ENCODE peak calls at places on chromosome X, in eight cellular contexts. One of them, this sample, is unnamed.

GRCh38 chrX:41457618-41458192 is 10.6 kb downstream of the NYX start:
- DNase-seq in WERI-Rb-1: peak
- DNase-seq in testis: no peak
- DNase-seq in right cardiac atrium: no peak
- DNase-seq in naive thymus-derived CD4-positive, alpha-beta T cell: no peak
- DNase-seq in AG04450: no peak
- DNase-seq in spleen: no peak
- DNase-seq in tibial artery: no peak
- DNase-seq in this sample: no peak

GRCh38 chrX:40132751-40133150 is 35.0 kb upstream of the BCOR start:
- DNase-seq in WERI-Rb-1: no peak
- DNase-seq in testis: peak
- DNase-seq in right cardiac atrium: peak
- DNase-seq in naive thymus-derived CD4-positive, alpha-beta T cell: no peak
- DNase-seq in AG04450: no peak
- DNase-seq in spleen: no peak
- DNase-seq in tibial artery: peak
- DNase-seq in this sample: no peak

GRCh38 chrX:107448625-107449468 is 605 bp upstream of the FRMPD3 start:
- DNase-seq in WERI-Rb-1: peak
- DNase-seq in testis: no peak
- DNase-seq in right cardiac atrium: peak
- DNase-seq in naive thymus-derived CD4-positive, alpha-beta T cell: no peak
- DNase-seq in AG04450: no peak
- DNase-seq in spleen: no peak
- DNase-seq in tibial artery: no peak
- DNase-seq in this sample: no peak

GRCh38 chrX:83008415-83008814 is 499.7 kb upstream of the POU3F4 start:
- DNase-seq in WERI-Rb-1: no peak
- DNase-seq in testis: no peak
- DNase-seq in right cardiac atrium: no peak
- DNase-seq in naive thymus-derived CD4-positive, alpha-beta T cell: no peak
- DNase-seq in AG04450: no peak
- DNase-seq in spleen: no peak
- DNase-seq in tibial artery: no peak
- DNase-seq in this sample: no peak

GRCh38 chrX:149286940-149287349 is 218.2 kb downstream of the IDS start:
- DNase-seq in WERI-Rb-1: peak
- DNase-seq in testis: peak
- DNase-seq in right cardiac atrium: peak
- DNase-seq in naive thymus-derived CD4-positive, alpha-beta T cell: peak
- DNase-seq in AG04450: peak
- DNase-seq in spleen: no peak
- DNase-seq in tibial artery: no peak
- DNase-seq in this sample: no peak

GRCh38 chrX:42020225-42020624 is 96.9 kb upstream of the CASK start:
- DNase-seq in WERI-Rb-1: no peak
- DNase-seq in testis: no peak
- DNase-seq in right cardiac atrium: no peak
- DNase-seq in naive thymus-derived CD4-positive, alpha-beta T cell: no peak
- DNase-seq in AG04450: no peak
- DNase-seq in spleen: no peak
- DNase-seq in tibial artery: no peak
- DNase-seq in this sample: no peak

GRCh38 chrX:19852014-19853005 is 35.1 kb downstream of the SH3KBP1 start:
- DNase-seq in WERI-Rb-1: no peak
- DNase-seq in testis: no peak
- DNase-seq in right cardiac atrium: no peak
- DNase-seq in naive thymus-derived CD4-positive, alpha-beta T cell: no peak
- DNase-seq in AG04450: peak
- DNase-seq in spleen: no peak
- DNase-seq in tibial artery: no peak
- DNase-seq in this sample: no peak

GRCh38 chrX:31487946-31488345 is 416.1 kb upstream of the FTHL17 start:
- DNase-seq in WERI-Rb-1: no peak
- DNase-seq in testis: no peak
- DNase-seq in right cardiac atrium: no peak
- DNase-seq in naive thymus-derived CD4-positive, alpha-beta T cell: no peak
- DNase-seq in AG04450: no peak
- DNase-seq in spleen: no peak
- DNase-seq in tibial artery: no peak
- DNase-seq in this sample: no peak

GRCh38 chrX:39445336-39445735 is 644.1 kb downstream of the MID1IP1 start:
- DNase-seq in WERI-Rb-1: peak
- DNase-seq in testis: peak
- DNase-seq in right cardiac atrium: peak
- DNase-seq in naive thymus-derived CD4-positive, alpha-beta T cell: no peak
- DNase-seq in AG04450: no peak
- DNase-seq in spleen: no peak
- DNase-seq in tibial artery: no peak
- DNase-seq in this sample: no peak

GRCh38 chrX:44735498-44735897 is 108.3 kb upstream of the DUSP21 start:
- DNase-seq in WERI-Rb-1: no peak
- DNase-seq in testis: no peak
- DNase-seq in right cardiac atrium: no peak
- DNase-seq in naive thymus-derived CD4-positive, alpha-beta T cell: no peak
- DNase-seq in AG04450: no peak
- DNase-seq in spleen: no peak
- DNase-seq in tibial artery: no peak
- DNase-seq in this sample: no peak

GRCh38 chrX:135890087-135890585 is 3.1 kb downstream of the CT45A10 start:
- DNase-seq in WERI-Rb-1: no peak
- DNase-seq in testis: no peak
- DNase-seq in right cardiac atrium: no peak
- DNase-seq in naive thymus-derived CD4-positive, alpha-beta T cell: no peak
- DNase-seq in AG04450: no peak
- DNase-seq in spleen: peak
- DNase-seq in tibial artery: no peak
- DNase-seq in this sample: peak

GRCh38 chrX:33725556-33726232 is 406.4 kb downstream of the FAM47A start:
- DNase-seq in WERI-Rb-1: no peak
- DNase-seq in testis: peak
- DNase-seq in right cardiac atrium: no peak
- DNase-seq in naive thymus-derived CD4-positive, alpha-beta T cell: no peak
- DNase-seq in AG04450: no peak
- DNase-seq in spleen: no peak
- DNase-seq in tibial artery: no peak
- DNase-seq in this sample: no peak

GRCh38 chrX:107985032-107985431 is 2.9 kb upstream of the TEX13B start:
- DNase-seq in WERI-Rb-1: no peak
- DNase-seq in testis: no peak
- DNase-seq in right cardiac atrium: no peak
- DNase-seq in naive thymus-derived CD4-positive, alpha-beta T cell: no peak
- DNase-seq in AG04450: no peak
- DNase-seq in spleen: no peak
- DNase-seq in tibial artery: no peak
- DNase-seq in this sample: no peak

GRCh38 chrX:20333672-20334071 is 67.0 kb upstream of the RPS6KA3 start:
- DNase-seq in WERI-Rb-1: no peak
- DNase-seq in testis: no peak
- DNase-seq in right cardiac atrium: no peak
- DNase-seq in naive thymus-derived CD4-positive, alpha-beta T cell: peak
- DNase-seq in AG04450: no peak
- DNase-seq in spleen: no peak
- DNase-seq in tibial artery: no peak
- DNase-seq in this sample: no peak

GRCh38 chrX:108322243-108322642 is 116.0 kb downstream of the COL4A6 start:
- DNase-seq in WERI-Rb-1: no peak
- DNase-seq in testis: no peak
- DNase-seq in right cardiac atrium: no peak
- DNase-seq in naive thymus-derived CD4-positive, alpha-beta T cell: no peak
- DNase-seq in AG04450: no peak
- DNase-seq in spleen: no peak
- DNase-seq in tibial artery: no peak
- DNase-seq in this sample: no peak

GRCh38 chrX:41981481-41982013 is 58.2 kb upstream of the CASK start:
- DNase-seq in WERI-Rb-1: no peak
- DNase-seq in testis: no peak
- DNase-seq in right cardiac atrium: no peak
- DNase-seq in naive thymus-derived CD4-positive, alpha-beta T cell: no peak
- DNase-seq in AG04450: no peak
- DNase-seq in spleen: no peak
- DNase-seq in tibial artery: no peak
- DNase-seq in this sample: no peak

GRCh38 chrX:43505759-43506158 is 150.3 kb upstream of the MAOA start:
- DNase-seq in WERI-Rb-1: no peak
- DNase-seq in testis: no peak
- DNase-seq in right cardiac atrium: no peak
- DNase-seq in naive thymus-derived CD4-positive, alpha-beta T cell: no peak
- DNase-seq in AG04450: no peak
- DNase-seq in spleen: no peak
- DNase-seq in tibial artery: no peak
- DNase-seq in this sample: no peak

GRCh38 chrX:133921764-133922389 is 63.5 kb downstream of the GPC3 start:
- DNase-seq in WERI-Rb-1: peak
- DNase-seq in testis: peak
- DNase-seq in right cardiac atrium: peak
- DNase-seq in naive thymus-derived CD4-positive, alpha-beta T cell: no peak
- DNase-seq in AG04450: no peak
- DNase-seq in spleen: no peak
- DNase-seq in tibial artery: no peak
- DNase-seq in this sample: peak

GRCh38 chrX:49100704-49101628 is 21.3 kb upstream of the WDR45 start:
- DNase-seq in WERI-Rb-1: peak
- DNase-seq in testis: peak
- DNase-seq in right cardiac atrium: peak
- DNase-seq in naive thymus-derived CD4-positive, alpha-beta T cell: peak
- DNase-seq in AG04450: peak
- DNase-seq in spleen: peak
- DNase-seq in tibial artery: peak
- DNase-seq in this sample: peak

GRCh38 chrX:49102221-49102620 is 21.3 kb downstream of the GPKOW start:
- DNase-seq in WERI-Rb-1: no peak
- DNase-seq in testis: no peak
- DNase-seq in right cardiac atrium: no peak
- DNase-seq in naive thymus-derived CD4-positive, alpha-beta T cell: no peak
- DNase-seq in AG04450: no peak
- DNase-seq in spleen: no peak
- DNase-seq in tibial artery: no peak
- DNase-seq in this sample: no peak

GRCh38 chrX:49106296-49106695 is 17.2 kb downstream of the GPKOW start:
- DNase-seq in WERI-Rb-1: no peak
- DNase-seq in testis: no peak
- DNase-seq in right cardiac atrium: no peak
- DNase-seq in naive thymus-derived CD4-positive, alpha-beta T cell: no peak
- DNase-seq in AG04450: no peak
- DNase-seq in spleen: no peak
- DNase-seq in tibial artery: no peak
- DNase-seq in this sample: no peak

GRCh38 chrX:49103637-49104036 is 19.9 kb downstream of the GPKOW start:
- DNase-seq in WERI-Rb-1: no peak
- DNase-seq in testis: no peak
- DNase-seq in right cardiac atrium: no peak
- DNase-seq in naive thymus-derived CD4-positive, alpha-beta T cell: no peak
- DNase-seq in AG04450: no peak
- DNase-seq in spleen: no peak
- DNase-seq in tibial artery: no peak
- DNase-seq in this sample: no peak

GRCh38 chrX:49101629-49101984 is 21.9 kb upstream of the WDR45 start:
- DNase-seq in WERI-Rb-1: no peak
- DNase-seq in testis: no peak
- DNase-seq in right cardiac atrium: no peak
- DNase-seq in naive thymus-derived CD4-positive, alpha-beta T cell: no peak
- DNase-seq in AG04450: no peak
- DNase-seq in spleen: no peak
- DNase-seq in tibial artery: no peak
- DNase-seq in this sample: no peak
- H3K27ac ChIP-seq in WERI-Rb-1: peak
- H3K27ac ChIP-seq in testis: no peak
- H3K27ac ChIP-seq in right cardiac atrium: no peak
- H3K27ac ChIP-seq in naive thymus-derived CD4-positive, alpha-beta T cell: peak
- H3K27ac ChIP-seq in AG04450: no peak
- H3K27ac ChIP-seq in spleen: peak
- H3K27ac ChIP-seq in tibial artery: peak
- H3K27ac ChIP-seq in this sample: peak

GRCh38 chrX:4935846-4936245 is 1222.4 kb upstream of the PRKX start:
- DNase-seq in WERI-Rb-1: no peak
- DNase-seq in testis: no peak
- DNase-seq in right cardiac atrium: no peak
- DNase-seq in naive thymus-derived CD4-positive, alpha-beta T cell: no peak
- DNase-seq in AG04450: no peak
- DNase-seq in spleen: no peak
- DNase-seq in tibial artery: peak
- DNase-seq in this sample: no peak
- H3K27ac ChIP-seq in WERI-Rb-1: no peak
- H3K27ac ChIP-seq in testis: no peak
- H3K27ac ChIP-seq in right cardiac atrium: no peak
- H3K27ac ChIP-seq in naive thymus-derived CD4-positive, alpha-beta T cell: no peak
- H3K27ac ChIP-seq in AG04450: no peak
- H3K27ac ChIP-seq in spleen: peak
- H3K27ac ChIP-seq in tibial artery: no peak
- H3K27ac ChIP-seq in this sample: no peak

DNA sequence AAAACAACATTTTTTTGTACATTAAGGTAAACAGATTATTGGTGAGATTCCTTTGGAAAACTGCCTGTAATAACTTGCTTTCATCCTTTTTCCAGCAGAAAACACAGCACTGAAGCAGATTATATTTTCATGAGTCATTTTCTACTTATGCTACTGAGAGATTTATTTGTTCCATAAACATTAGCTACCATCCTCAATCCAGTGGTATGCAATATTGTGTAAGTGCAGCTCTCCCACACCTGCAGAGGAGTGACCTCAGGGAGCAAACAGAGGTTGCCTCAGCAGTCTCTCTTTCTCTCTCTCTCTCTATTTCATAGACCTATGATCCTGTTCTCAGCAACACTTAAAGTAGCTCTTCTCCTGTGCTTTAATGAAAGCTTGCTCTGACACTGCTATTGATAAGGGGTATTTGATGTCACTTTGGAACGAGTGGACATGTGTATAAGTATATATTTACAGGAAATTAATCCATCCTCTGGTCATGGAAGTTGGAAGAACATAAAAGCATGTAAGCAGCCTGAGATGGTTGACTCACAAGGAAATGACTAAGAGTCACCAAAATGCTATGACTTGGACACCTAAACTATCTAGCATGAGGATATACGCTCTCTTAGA is 163.7 kb upstream of the SPANXC start:
- DNase-seq in WERI-Rb-1: no peak
- DNase-seq in testis: no peak
- DNase-seq in right cardiac atrium: no peak
- DNase-seq in naive thymus-derived CD4-positive, alpha-beta T cell: no peak
- DNase-seq in AG04450: peak
- DNase-seq in spleen: no peak
- DNase-seq in tibial artery: no peak
- DNase-seq in this sample: no peak
- H3K27ac ChIP-seq in WERI-Rb-1: no peak
- H3K27ac ChIP-seq in testis: no peak
- H3K27ac ChIP-seq in right cardiac atrium: no peak
- H3K27ac ChIP-seq in naive thymus-derived CD4-positive, alpha-beta T cell: no peak
- H3K27ac ChIP-seq in AG04450: peak
- H3K27ac ChIP-seq in spleen: no peak
- H3K27ac ChIP-seq in tibial artery: no peak
- H3K27ac ChIP-seq in this sample: no peak

GRCh38 chrX:68672581-68673318 is 25.3 kb downstream of the STARD8 start:
- DNase-seq in WERI-Rb-1: no peak
- DNase-seq in testis: no peak
- DNase-seq in right cardiac atrium: peak
- DNase-seq in naive thymus-derived CD4-positive, alpha-beta T cell: no peak
- DNase-seq in AG04450: no peak
- DNase-seq in spleen: no peak
- DNase-seq in tibial artery: peak
- DNase-seq in this sample: no peak
- H3K27ac ChIP-seq in WERI-Rb-1: no peak
- H3K27ac ChIP-seq in testis: no peak
- H3K27ac ChIP-seq in right cardiac atrium: peak
- H3K27ac ChIP-seq in naive thymus-derived CD4-positive, alpha-beta T cell: no peak
- H3K27ac ChIP-seq in AG04450: no peak
- H3K27ac ChIP-seq in spleen: peak
- H3K27ac ChIP-seq in tibial artery: no peak
- H3K27ac ChIP-seq in this sample: peak

GRCh38 chrX:63750846-63751245 is 34.2 kb downstream of the ARHGEF9 start:
- DNase-seq in WERI-Rb-1: peak
- DNase-seq in testis: no peak
- DNase-seq in right cardiac atrium: no peak
- DNase-seq in naive thymus-derived CD4-positive, alpha-beta T cell: no peak
- DNase-seq in AG04450: no peak
- DNase-seq in spleen: no peak
- DNase-seq in tibial artery: no peak
- DNase-seq in this sample: no peak
- H3K27ac ChIP-seq in WERI-Rb-1: peak
- H3K27ac ChIP-seq in testis: no peak
- H3K27ac ChIP-seq in right cardiac atrium: no peak
- H3K27ac ChIP-seq in naive thymus-derived CD4-positive, alpha-beta T cell: no peak
- H3K27ac ChIP-seq in AG04450: no peak
- H3K27ac ChIP-seq in spleen: no peak
- H3K27ac ChIP-seq in tibial artery: peak
- H3K27ac ChIP-seq in this sample: no peak